ENCODE peak calls at places on chromosomes 13 and 19, in eight cellular contexts. O is breast epithelium; E is RWPE1; Y is pancreas; X is body of pancreas; K is right lobe of liver; P is CD8-positive, alpha-beta T cell; Q is upper lobe of right lung. D is an unnamed sample.

GRCh38 chr19:34173145-34173956 is 1.0 kb downstream of the LSM14A start:
- DNase-seq in X (peak; percentile 44), K (peak; percentile 56), E (peak; percentile 62), Q (no peak), P (peak; percentile 52), Y (peak; percentile 22), O (peak; percentile 71), D (peak; percentile 49)

GRCh38 chr13:95335667-95336066 is 34.4 kb upstream of the ABCC4 start:
- DNase-seq in E (peak; percentile 21), X (no peak), Y (no peak), P (no peak), O (no peak), Q (no peak), K (no peak), D (no peak)

GRCh38 chr13:82993417-82993816 is 888.9 kb downstream of the SLITRK1 start:
- DNase-seq in Y (no peak), O (no peak), P (no peak), E (no peak), K (no peak), Q (no peak), X (no peak), D (no peak)

GRCh38 chr13:47875206-47875605 is 125.9 kb downstream of the SUCLA2 start:
- DNase-seq in Q (no peak), X (no peak), Y (no peak), K (no peak), P (no peak), O (no peak), E (no peak), D (no peak)

GRCh38 chr19:18023596-18024212 is 15.7 kb downstream of the ARRDC2 start:
- DNase-seq in X (peak; percentile 63), Q (peak; percentile 92), O (peak; percentile 78), K (peak; percentile 86), Y (no peak), E (no peak), P (peak; percentile 82), D (peak; percentile 90)

GRCh38 chr13:105774739-105775460 is 760.6 kb downstream of the EFNB2 start:
- DNase-seq in Y (no peak), P (no peak), O (no peak), Q (no peak), K (no peak), X (peak; percentile 17), E (no peak), D (no peak)

GRCh38 chr13:71219671-71220070 is 647.3 kb downstream of the DACH1 start:
- DNase-seq in K (no peak), Q (no peak), O (no peak), E (no peak), Y (no peak), X (no peak), P (no peak), D (no peak)

GRCh38 chr13:50650478-50650877 is 193.0 kb downstream of the DLEU7 start:
- DNase-seq in P (no peak), K (no peak), Y (no peak), O (no peak), Q (no peak), E (no peak), X (no peak), D (no peak)

GRCh38 chr13:107438251-107438650 is 777.1 kb downstream of the LIG4 start:
- DNase-seq in K (no peak), P (no peak), Q (no peak), Y (no peak), X (no peak), O (no peak), E (no peak), D (no peak)

GRCh38 chr13:59679239-59679638 is 484.5 kb downstream of the DIAPH3 start:
- DNase-seq in X (no peak), O (no peak), K (no peak), Y (no peak), Q (no peak), P (no peak), E (no peak), D (no peak)

GRCh38 chr13:102470283-102470920 is 68.6 kb upstream of the FGF14 start:
- DNase-seq in Y (no peak), P (no peak), E (no peak), O (no peak), Q (no peak), K (no peak), X (no peak), D (no peak)

GRCh38 chr13:26257049-26257448 is 3.1 kb downstream of the CDK8 start:
- DNase-seq in K (no peak), E (no peak), P (no peak), Y (no peak), X (no peak), O (no peak), Q (no peak), D (no peak)

GRCh38 chr13:23432589-23432988 is 913 bp downstream of the SACS start:
- DNase-seq in Q (no peak), K (no peak), P (no peak), O (no peak), E (no peak), X (no peak), Y (no peak), D (no peak)
- H3K27ac ChIP-seq in Q (no peak overlapping the region), K (no peak overlapping the region), P (no peak overlapping the region), O (no peak overlapping the region), E (no peak overlapping the region), X (no peak overlapping the region), Y (no peak overlapping the region), D (no peak overlapping the region)

DNA sequence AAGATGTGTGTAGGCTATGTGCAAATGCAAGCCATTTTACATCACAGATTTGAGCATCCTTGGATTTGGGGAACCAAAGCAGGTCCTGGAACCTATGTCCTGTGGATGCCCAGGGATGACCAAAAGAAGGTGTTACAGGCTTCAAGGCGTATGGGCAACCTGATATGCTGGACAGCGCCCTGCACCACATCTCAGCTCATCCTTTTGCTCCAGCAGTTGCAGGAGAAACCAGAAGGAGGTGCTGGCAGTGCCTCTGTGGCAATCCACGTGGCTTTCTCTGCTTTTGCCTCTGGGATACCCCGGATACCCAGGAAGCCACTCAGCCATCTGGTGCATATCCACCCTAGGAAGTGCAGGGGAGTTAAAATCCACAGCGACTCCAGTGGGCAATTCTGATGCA is 110.3 kb upstream of the VSTM2B start:
- DNase-seq in E (no peak), X (no peak), O (no peak), Q (no peak), K (no peak), P (no peak), Y (no peak), D (no peak)
- TF ChIP-seq CTCF in E (no peak), X (no peak), O (no peak), Q (no peak), K (no peak), P (no peak), Y (no peak), D (no peak)

GRCh38 chr13:79659161-79659560 is 178.2 kb downstream of the NDFIP2 start:
- DNase-seq in Q (no peak), X (no peak), K (no peak), E (peak; percentile 11), P (no peak), Y (peak; percentile 15), O (no peak), D (no peak)
- H3K27ac ChIP-seq in Q (no peak overlapping the region), X (peak overlapping the region; percentile 30), K (no peak overlapping the region), E (peak overlapping the region; percentile 93), P (no peak overlapping the region), Y (peak overlapping the region; percentile 1), O (no peak overlapping the region), D (no peak overlapping the region)

DNA sequence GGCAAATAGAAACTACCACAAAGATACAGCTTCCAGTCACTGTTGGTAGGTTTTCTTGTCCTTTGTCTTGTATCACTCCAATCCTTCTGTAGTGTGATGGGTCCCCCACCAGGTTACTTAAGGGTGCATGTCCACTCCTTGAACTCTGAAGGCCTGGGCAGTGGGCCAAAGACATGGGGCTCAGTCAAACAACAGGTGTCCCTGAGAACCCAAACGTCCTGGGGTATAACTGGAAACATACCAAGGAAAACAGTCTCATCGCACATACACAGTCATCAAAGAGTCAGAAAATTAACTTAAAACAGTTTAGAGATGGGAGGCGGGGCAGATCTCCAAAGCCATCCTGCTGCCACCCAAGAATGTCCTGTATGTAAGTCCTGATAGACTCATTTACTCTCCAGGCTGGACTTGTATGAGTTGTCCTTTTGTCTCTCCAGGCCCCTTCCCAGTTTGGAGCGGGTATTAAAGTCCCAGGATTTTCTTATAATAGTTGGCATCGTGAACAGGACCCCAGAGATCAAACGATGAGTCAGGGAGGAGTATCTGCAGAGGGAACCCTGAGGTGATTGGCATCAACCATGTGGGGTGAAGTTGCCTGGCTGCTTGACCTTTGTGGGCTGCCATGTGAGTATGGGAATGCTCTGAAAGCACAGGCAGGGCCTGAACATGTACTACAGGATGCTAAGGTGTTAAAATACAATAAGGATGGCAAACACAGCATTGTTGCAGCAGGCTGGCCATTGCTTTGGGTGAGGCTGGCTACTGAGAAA is 613.2 kb upstream of the KLF12 start:
- DNase-seq in P (no peak), E (no peak), X (no peak), K (no peak), Y (no peak), Q (no peak), O (no peak), D (no peak)
- TF ChIP-seq CTCF in P (no peak), E (no peak), X (no peak), K (no peak), Y (no peak), Q (no peak), O (no peak), D (no peak)

DNA sequence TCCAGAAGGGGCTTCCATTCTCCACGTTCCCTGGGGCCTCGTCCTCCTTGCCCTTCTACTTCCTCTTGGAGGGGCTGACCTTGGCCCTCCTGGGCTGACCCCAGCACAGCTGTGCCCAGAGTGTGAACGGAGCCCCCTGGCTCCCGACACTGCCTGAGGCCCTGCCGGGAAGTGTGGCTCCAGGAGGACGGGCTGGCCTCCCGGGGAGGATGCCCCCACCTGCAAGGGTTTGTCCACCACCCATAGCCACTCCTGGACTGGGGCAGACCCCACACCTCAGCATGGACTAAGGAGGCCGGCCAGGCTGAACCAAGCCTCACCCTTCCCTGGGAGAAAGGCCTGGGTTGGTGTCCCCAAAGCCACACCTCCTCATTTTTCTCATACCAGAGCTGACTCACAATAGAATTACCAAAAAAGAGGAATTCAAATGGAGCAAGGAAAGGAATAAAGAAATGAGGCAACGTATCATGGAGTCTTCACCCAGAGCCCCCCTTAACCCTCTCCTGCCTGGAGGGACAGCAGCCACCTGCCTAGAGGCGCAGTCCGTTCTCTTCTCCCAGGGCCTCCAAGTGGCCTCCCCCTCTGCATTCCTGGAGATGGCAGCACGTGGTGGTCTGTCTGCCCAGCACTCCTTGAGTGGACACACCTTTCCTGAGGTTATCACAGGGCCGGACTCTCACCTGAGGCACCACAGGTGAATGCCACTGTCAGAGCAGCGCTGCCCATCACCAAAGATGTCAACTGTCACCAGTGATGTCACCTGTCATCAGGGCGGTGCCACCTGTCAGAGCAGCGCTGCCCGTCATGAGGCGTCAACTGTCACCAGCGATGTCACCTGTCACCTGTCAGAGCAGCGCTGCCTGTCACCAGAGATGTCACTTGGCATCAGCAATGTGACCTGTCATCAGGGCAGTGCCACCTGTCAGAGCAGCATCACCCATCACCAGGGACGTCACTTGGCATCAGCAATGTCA is 3.1 kb upstream of the C13orf46 start:
- DNase-seq in Q (peak; percentile 65), P (no peak), K (peak; percentile 16), Y (no peak), X (peak; percentile 47), O (no peak), E (peak; percentile 73), D (peak; percentile 51)
- H3K27ac ChIP-seq in Q (peak overlapping the region; percentile 47), P (no peak overlapping the region), K (no peak overlapping the region), Y (no peak overlapping the region), X (no peak overlapping the region), O (no peak overlapping the region), E (peak overlapping the region; percentile 78), D (peak overlapping the region; percentile 43)

GRCh38 chr19:8028951-8029491 is 23.5 kb upstream of the CCL25 start:
- DNase-seq in E (no peak), P (no peak), K (no peak), Y (no peak), X (no peak), Q (no peak), O (no peak), D (no peak)
- TF ChIP-seq CTCF in E (no peak), P (no peak), K (no peak), Y (no peak), X (no peak), Q (no peak), O (no peak), D (no peak)

GRCh38 chr13:35475960-35476943 is at the start of gene MAB21L1:
- DNase-seq in Y (no peak), P (no peak), E (no peak), O (peak; percentile 49), X (no peak), Q (no peak), K (no peak), D (no peak)
- H3K27ac ChIP-seq in Y (no peak within 1 kb of the TSS), P (no peak within 1 kb of the TSS), E (no peak within 1 kb of the TSS), O (peak within 1 kb of the TSS; percentile 77), X (no peak within 1 kb of the TSS), Q (no peak within 1 kb of the TSS), K (no peak within 1 kb of the TSS), D (no peak within 1 kb of the TSS)

D was measured in lower lobe of right lung.